ENCODE peak calls at places on chromosomes 5 and 9, in five cellular contexts. P, H, J, F and X are unnamed samples.

GRCh38 chr5:57551974-57552537 is 69.4 kb upstream of the ACTBL2 start:
- DNase-seq in P (no peak), H (peak; percentile 11), J (no peak), F (no peak), X (no peak)

GRCh38 chr5:97728920-97729319 is 545.9 kb upstream of the RIOK2 start:
- DNase-seq in P (no peak), H (no peak), J (no peak), F (no peak), X (no peak)

GRCh38 chr5:56569576-56569975 is 245.8 kb upstream of the MAP3K1 start:
- DNase-seq in P (no peak), H (no peak), J (no peak), F (no peak), X (peak; percentile 83)

GRCh38 chr5:108900668-108901067 is 153.0 kb downstream of the FER start:
- DNase-seq in P (no peak), H (no peak), J (no peak), F (no peak), X (no peak)

GRCh38 chr5:130189961-130190360 is 285.7 kb downstream of the CHSY3 start:
- DNase-seq in P (no peak), H (no peak), J (no peak), F (no peak), X (no peak)

GRCh38 chr9:8858250-8859161 is 1058.9 kb upstream of the DMAC1 start:
- DNase-seq in P (peak; percentile 63), H (no peak), J (no peak), F (peak; percentile 35), X (no peak)

GRCh38 chr9:120705174-120705573 is 9.1 kb downstream of the MEGF9 start:
- DNase-seq in P (no peak), H (no peak), J (no peak), F (no peak), X (no peak)

GRCh38 chr9:124353811-124354274 is 61.4 kb downstream of the PSMB7 start:
- DNase-seq in P (no peak), H (no peak), J (no peak), F (no peak), X (peak; percentile 65)

GRCh38 chr5:59001154-59001553 is 418.3 kb downstream of the RAB3C start:
- DNase-seq in P (no peak), H (peak; percentile 47), J (no peak), F (no peak), X (no peak)

GRCh38 chr5:120053841-120054240 is 410.3 kb upstream of the PRR16 start:
- DNase-seq in P (no peak), H (no peak), J (no peak), F (no peak), X (peak; percentile 18)

GRCh38 chr5:67483453-67484030 is 286.9 kb upstream of the CD180 start:
- DNase-seq in P (no peak), H (no peak), J (no peak), F (no peak), X (no peak)

GRCh38 chr9:126160854-126161329 is 165.7 kb upstream of the MVB12B start:
- DNase-seq in P (no peak), H (no peak), J (no peak), F (no peak), X (no peak)

GRCh38 chr9:35490155-35490909 is 421 bp downstream of the RUSC2 start:
- DNase-seq in P (no peak), H (peak; percentile 27), J (peak; percentile 56), F (peak; percentile 8), X (no peak)

GRCh38 chr5:162209005-162209605 is 141.5 kb downstream of the GABRG2 start:
- DNase-seq in P (no peak), H (peak; percentile 72), J (peak; percentile 40), F (peak; percentile 47), X (no peak)
- TF ChIP-seq CTCF in P (no peak), H (no peak), J (peak; percentile 48), F (peak; percentile 15), X (no peak)

DNA sequence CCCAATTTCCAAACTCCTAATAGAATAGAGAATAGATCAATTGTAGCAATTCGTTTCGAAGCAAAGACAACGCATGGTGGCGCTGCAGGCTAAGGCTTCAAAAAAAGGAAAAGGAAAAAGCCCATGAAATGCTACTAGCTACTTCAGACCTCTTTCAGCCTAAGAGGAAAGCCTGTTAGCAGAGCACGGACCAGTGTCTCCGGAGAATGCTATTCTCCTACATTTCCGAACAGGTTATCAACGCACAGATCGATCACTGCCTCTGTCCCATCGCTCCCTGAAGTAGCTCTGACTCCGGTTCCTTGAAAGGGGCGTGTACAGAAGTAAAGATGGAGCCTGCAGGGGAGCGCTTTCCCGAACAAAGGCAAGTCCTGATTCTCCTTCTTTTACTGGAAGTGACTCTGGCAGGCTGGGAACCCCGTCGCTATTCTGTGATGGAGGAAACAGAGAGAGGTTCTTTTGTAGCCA is at the start of gene PCDHB15:
- DNase-seq in P (peak; percentile 50), H (peak; percentile 54), J (no peak), F (peak; percentile 13), X (peak; percentile 7)
- H3K4me3 ChIP-seq in P (peak within 1 kb of the TSS; percentile 21), H (peak within 1 kb of the TSS; percentile 44), J (no peak within 1 kb of the TSS), F (no peak within 1 kb of the TSS), X (peak within 1 kb of the TSS; percentile 25)

GRCh38 chr5:114018178-114018577 is 343.7 kb upstream of the KCNN2 start:
- DNase-seq in P (no peak), H (peak; percentile 45), J (no peak), F (no peak), X (no peak)
- TF ChIP-seq CTCF in P (no peak), H (no peak), J (peak; percentile 36), F (no peak), X (no peak)

GRCh38 chr5:138282918-138283742 is 8.7 kb upstream of the GFRA3 start:
- DNase-seq in P (no peak), H (peak; percentile 58), J (peak; percentile 33), F (peak; percentile 16), X (peak; percentile 80)
- H3K4me3 ChIP-seq in P (no peak overlapping the region), H (no peak overlapping the region), J (no peak overlapping the region), F (no peak overlapping the region), X (no peak overlapping the region)

GRCh38 chr9:122016789-122017188 is 76.3 kb downstream of the TTLL11 start:
- DNase-seq in P (peak; percentile 52), H (peak; percentile 14), J (no peak), F (no peak), X (peak; percentile 31)
- TF ChIP-seq CTCF in P (no peak), H (peak; percentile 44), J (no peak), F (no peak), X (peak; percentile 39)

DNA sequence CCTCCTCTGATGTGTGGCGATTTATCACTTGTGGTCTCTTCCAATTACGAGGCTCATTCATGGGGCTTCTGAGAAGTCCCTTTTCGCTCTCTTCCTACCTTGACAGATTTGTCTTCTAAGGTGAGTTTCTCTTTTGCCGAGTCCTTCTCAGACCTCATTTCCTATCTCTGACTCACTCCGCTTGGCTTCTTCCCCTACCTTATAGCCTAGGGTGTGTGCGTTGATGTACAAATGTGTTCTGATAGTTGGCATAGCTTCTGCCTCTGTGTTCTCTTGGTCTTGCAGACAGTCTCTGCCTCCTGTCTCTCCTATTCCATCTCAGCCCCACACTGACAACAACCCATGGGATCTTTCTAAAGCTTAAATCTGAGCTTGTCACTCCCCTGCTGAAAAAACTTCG is 56.9 kb upstream of the SHB start:
- DNase-seq in P (no peak), H (no peak), J (no peak), F (no peak), X (no peak)
- H3K4me3 ChIP-seq in P (no peak overlapping the region), H (no peak overlapping the region), J (no peak overlapping the region), F (no peak overlapping the region), X (no peak overlapping the region)

GRCh38 chr9:99745085-99745484 is 76.6 kb upstream of the NR4A3 start:
- DNase-seq in P (no peak), H (no peak), J (no peak), F (no peak), X (no peak)

GRCh38 chr9:99748251-99748650 is 73.4 kb upstream of the NR4A3 start:
- DNase-seq in P (no peak), H (no peak), J (no peak), F (no peak), X (no peak)

GRCh38 chr9:99752710-99753109 is 69.0 kb upstream of the NR4A3 start:
- DNase-seq in P (no peak), H (no peak), J (no peak), F (no peak), X (peak; percentile 25)

GRCh38 chr9:99749641-99750040 is 72.0 kb upstream of the NR4A3 start:
- DNase-seq in P (no peak), H (no peak), J (no peak), F (no peak), X (no peak)

GRCh38 chr9:99748690-99749089 is 73.0 kb upstream of the NR4A3 start:
- DNase-seq in P (no peak), H (no peak), J (no peak), F (no peak), X (no peak)
- TF ChIP-seq CTCF in P (no peak), H (no peak), J (no peak), F (no peak), X (no peak)

DNA sequence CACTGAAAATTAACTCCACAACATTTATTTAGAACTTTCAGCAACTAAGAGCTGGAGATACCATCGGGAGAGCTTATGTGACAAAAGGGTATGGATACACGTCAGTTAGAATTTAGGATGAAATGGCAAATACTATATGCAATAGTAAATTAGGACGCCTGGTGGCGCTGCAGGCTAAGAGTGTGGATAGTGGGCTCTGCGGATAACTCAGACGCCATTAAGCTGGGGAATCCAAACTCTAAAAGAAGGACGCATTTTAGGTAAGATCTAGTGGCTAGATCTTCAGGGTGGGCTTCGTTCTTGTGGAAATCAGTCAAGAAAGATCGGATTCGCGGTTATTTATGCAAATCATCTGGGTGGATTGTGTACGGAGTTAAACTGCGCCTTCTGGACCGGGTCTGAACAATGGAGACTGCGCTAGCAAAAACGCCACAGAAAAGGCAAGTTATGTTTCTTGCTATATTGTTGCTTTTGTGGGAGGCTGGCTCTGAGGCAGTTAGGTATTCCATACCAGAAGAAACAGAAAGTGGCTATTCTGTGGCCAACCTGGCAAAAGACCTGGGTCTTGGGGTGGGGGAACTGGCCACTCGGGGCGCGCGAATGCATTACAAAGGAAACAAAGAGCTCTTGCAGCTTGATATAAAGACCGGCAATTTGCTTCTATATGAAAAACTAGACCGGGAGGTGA is at the start of gene PCDHB5:
- DNase-seq in P (peak; percentile 24), H (peak; percentile 35), J (peak; percentile 22), F (no peak), X (peak; percentile 27)
- H3K4me3 ChIP-seq in P (peak within 1 kb of the TSS; percentile 31), H (peak within 1 kb of the TSS; percentile 43), J (no peak within 1 kb of the TSS), F (peak within 1 kb of the TSS; percentile 8), X (peak within 1 kb of the TSS; percentile 41)

GRCh38 chr9:137082222-137082924 is 4.4 kb upstream of the MAN1B1 start:
- DNase-seq in P (peak; percentile 30), H (no peak), J (no peak), F (no peak), X (no peak)

GRCh38 chr9:137082925-137083290 is 3.9 kb upstream of the MAN1B1 start:
- DNase-seq in P (no peak), H (no peak), J (no peak), F (no peak), X (no peak)

GRCh38 chr9:137083418-137084004 is 3.3 kb upstream of the MAN1B1 start:
- DNase-seq in P (peak; percentile 56), H (no peak), J (peak; percentile 94), F (peak; percentile 42), X (peak; percentile 93)

GRCh38 chr9:137085918-137086530 is 761 bp upstream of the MAN1B1 start:
- DNase-seq in P (no peak), H (peak; percentile 36), J (peak; percentile 80), F (peak; percentile 54), X (peak; percentile 26)

DNA sequence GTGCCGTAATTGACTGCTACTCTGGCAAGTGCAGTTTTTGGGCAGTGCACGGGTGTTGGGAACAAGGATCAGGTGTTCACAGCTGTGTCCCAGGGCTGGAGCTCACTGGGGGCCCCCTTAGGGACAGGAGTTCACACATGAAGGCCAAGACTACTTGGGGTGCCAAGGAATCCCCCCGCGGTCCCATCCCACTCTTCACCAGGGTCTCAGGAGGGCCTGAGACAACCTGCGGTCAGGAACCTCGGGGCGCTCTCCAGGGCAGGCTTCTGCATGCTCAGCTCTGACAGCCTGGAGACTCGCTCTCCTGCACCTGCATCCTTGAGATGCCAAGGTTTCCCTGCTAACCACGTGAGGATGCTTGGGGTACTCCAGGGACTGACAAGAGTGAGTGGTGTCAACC is 2.3 kb upstream of the MAN1B1 start:
- DNase-seq in P (peak; percentile 33), H (no peak), J (no peak), F (no peak), X (no peak)
- TF ChIP-seq CTCF in P (no peak), H (no peak), J (no peak), F (no peak), X (no peak)